ENCODE peak calls at places on chromosomes 16 and 17, in five cellular contexts. Z is endothelial cell of umbilical vein; J is CD8-positive, alpha-beta T cell; S is dorsolateral prefrontal cortex; E is fibroblast of lung. P is an unnamed sample.

GRCh38 chr17:79811036-79811887 is 14.4 kb upstream of the CBX8 start:
- DNase-seq in S (peak), E (no peak), J (no peak), Z (peak), P (no peak)

GRCh38 chr17:42112552-42113176 is at the start of gene DHX58:
- DNase-seq in E (peak), Z (peak), S (peak), J (peak), P (peak)

GRCh38 chr17:82892869-82893565 is 53.2 kb upstream of the ZNF750 start:
- DNase-seq in J (peak), S (no peak), E (peak), Z (peak), P (no peak)

GRCh38 chr17:56641894-56642293 is 48.4 kb downstream of the NOG start:
- DNase-seq in J (no peak), Z (no peak), E (no peak), S (no peak), P (no peak)

GRCh38 chr17:76497979-76498885 is 3.0 kb downstream of the RHBDF2 start:
- DNase-seq in S (peak), E (peak), J (no peak), Z (peak), P (no peak)

GRCh38 chr17:11555530-11555929 is 42.7 kb upstream of the DNAH9 start:
- DNase-seq in E (no peak), Z (no peak), J (no peak), S (no peak), P (no peak)

GRCh38 chr16:52265446-52265861 is 281.5 kb downstream of the TOX3 start:
- DNase-seq in Z (no peak), J (no peak), S (no peak), E (no peak), P (no peak)

GRCh38 chr17:7308625-7309433 is 1.4 kb downstream of the EIF5A start:
- DNase-seq in J (peak), E (peak), Z (peak), S (peak), P (peak)

GRCh38 chr16:81575307-81575706 is 130.7 kb downstream of the CMIP start:
- DNase-seq in Z (no peak), S (no peak), J (no peak), E (no peak), P (no peak)

GRCh38 chr16:61042736-61043135 is 993.5 kb downstream of the CDH8 start:
- DNase-seq in E (no peak), J (no peak), S (no peak), Z (no peak), P (no peak)

GRCh38 chr16:50259334-50260205 is 6.8 kb upstream of the ADCY7 start:
- DNase-seq in Z (no peak), J (peak), S (no peak), E (peak), P (no peak)

GRCh38 chr17:76968707-76969597 is 100.7 kb downstream of the MGAT5B start:
- DNase-seq in E (no peak), J (peak), S (no peak), Z (no peak), P (peak)

GRCh38 chr17:66900126-66901010 is 64.1 kb upstream of the CACNG4 start:
- DNase-seq in E (peak), Z (peak), J (no peak), S (no peak), P (no peak)

GRCh38 chr17:39096435-39097158 is 54.8 kb downstream of the PLXDC1 start:
- DNase-seq in S (no peak), Z (no peak), J (peak), E (no peak), P (no peak)

GRCh38 chr16:29862383-29862883 is 593 bp downstream of the CDIPT start:
- DNase-seq in Z (peak), E (no peak), S (no peak), J (no peak), P (no peak)

GRCh38 chr16:24508614-24509013 is 30.8 kb upstream of the RBBP6 start:
- DNase-seq in J (no peak), S (no peak), Z (peak), E (peak), P (no peak)

GRCh38 chr17:81093576-81094223 is 58.7 kb downstream of the BAIAP2 start:
- DNase-seq in J (no peak), S (no peak), Z (no peak), E (no peak), P (no peak)

GRCh38 chr16:83954577-83955016 is 1.6 kb downstream of the OSGIN1 start:
- DNase-seq in S (no peak), J (no peak), Z (no peak), E (peak), P (no peak)

GRCh38 chr17:74512624-74513084 is 18.6 kb downstream of the CD300LB start:
- DNase-seq in E (no peak), S (no peak), Z (no peak), J (no peak), P (no peak)

GRCh38 chr16:50448522-50448921 is 79.7 kb upstream of the BRD7 start:
- DNase-seq in E (no peak), S (no peak), J (no peak), Z (no peak), P (no peak)

GRCh38 chr16:81996664-81997529 is 14.4 kb downstream of the SDR42E1 start:
- DNase-seq in E (peak), J (no peak), S (no peak), Z (peak), P (peak)

GRCh38 chr16:89314357-89314756 is 96.9 kb downstream of the ZNF778 start:
- DNase-seq in E (no peak), S (no peak), Z (no peak), J (peak), P (no peak)

GRCh38 chr17:75102385-75102821 is 7.4 kb upstream of the ARMC7 start:
- DNase-seq in E (no peak), Z (no peak), J (no peak), S (no peak), P (no peak)

GRCh38 chr17:14755002-14755401 is 454.1 kb downstream of the HS3ST3B1 start:
- DNase-seq in E (peak), J (no peak), S (no peak), Z (no peak), P (no peak)

GRCh38 chr16:86516618-86517003 is 6.3 kb downstream of the FOXF1 start:
- DNase-seq in J (no peak), Z (no peak), E (peak), S (no peak), P (no peak)

GRCh38 chr16:28193530-28194423 is 18.0 kb downstream of the XPO6 start:
- DNase-seq in S (no peak), Z (peak), J (peak), E (peak), P (peak)

GRCh38 chr17:1271020-1271423 is 778 bp downstream of the BHLHA9 start:
- DNase-seq in Z (no peak), S (no peak), E (no peak), J (no peak), P (no peak)

GRCh38 chr17:1087381-1088241 is 90.7 kb downstream of the TIMM22 start:
- DNase-seq in J (no peak), Z (peak), S (peak), E (no peak), P (no peak)

GRCh38 chr17:80428363-80428762 is 13.4 kb downstream of the ENDOV start:
- DNase-seq in S (peak), E (no peak), Z (no peak), J (no peak), P (no peak)

GRCh38 chr16:12207939-12208338 is 231.4 kb downstream of the SNX29 start:
- DNase-seq in E (no peak), S (no peak), Z (no peak), J (no peak), P (no peak)

GRCh38 chr17:45345554-45346254 is 28.9 kb upstream of the MAP3K14 start:
- DNase-seq in E (peak), J (no peak), Z (peak), S (no peak), P (peak)

GRCh38 chr17:80287806-80288579 is 27.3 kb downstream of the RNF213 start:
- DNase-seq in J (no peak), Z (no peak), S (no peak), E (no peak), P (no peak)

GRCh38 chr17:15379659-15380058 is 38.3 kb upstream of the TEKT3 start:
- DNase-seq in E (no peak), J (no peak), S (no peak), Z (no peak), P (no peak)

GRCh38 chr17:74448774-74449173 is 16.9 kb downstream of the GPRC5C start:
- DNase-seq in S (no peak), J (no peak), E (no peak), Z (no peak), P (no peak)

GRCh38 chr16:88772871-88773811 is 11.9 kb downstream of the PIEZO1 start:
- DNase-seq in E (peak), J (no peak), S (no peak), Z (no peak), P (peak)

GRCh38 chr16:22329199-22329695 is 32.0 kb downstream of the POLR3E start:
- DNase-seq in Z (no peak), S (no peak), E (no peak), J (no peak), P (no peak)

DNA sequence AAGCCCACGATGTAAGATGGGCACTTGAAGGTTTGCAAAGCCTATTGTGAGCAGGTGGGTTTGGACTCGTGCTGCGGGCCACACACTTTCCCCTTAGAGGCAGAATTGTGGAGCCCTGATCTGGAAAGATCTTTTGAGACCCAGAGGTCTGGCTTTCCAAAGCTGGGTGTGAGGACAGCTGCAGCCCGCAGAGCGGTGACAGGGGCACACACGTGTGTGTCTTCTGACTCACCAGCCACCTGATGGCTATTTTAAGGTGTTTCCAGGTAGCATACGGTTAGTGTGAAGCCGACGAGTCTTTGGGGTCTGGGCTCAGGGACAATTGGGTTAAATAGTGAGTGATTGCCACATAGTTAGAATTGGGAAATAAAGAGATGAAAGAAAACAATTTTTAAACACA is 108.9 kb upstream of the GSE1 start:
- DNase-seq in S (no peak), E (no peak), J (no peak), Z (no peak), P (no peak)
- H3K4me3 ChIP-seq in S (no peak), E (no peak), J (no peak), Z (no peak), P (no peak)

GRCh38 chr17:46908352-46908751 is 14.6 kb upstream of the GOSR2 start:
- DNase-seq in E (no peak), Z (no peak), J (no peak), S (no peak), P (no peak)

GRCh38 chr17:46916211-46916610 is 6.7 kb upstream of the GOSR2 start:
- DNase-seq in J (no peak), E (no peak), Z (no peak), S (no peak), P (no peak)

GRCh38 chr17:46915596-46915995 is 7.4 kb upstream of the GOSR2 start:
- DNase-seq in J (no peak), E (no peak), S (no peak), Z (no peak), P (no peak)

GRCh38 chr17:46911311-46911710 is 11.6 kb upstream of the GOSR2 start:
- DNase-seq in J (no peak), Z (no peak), E (no peak), S (no peak), P (no peak)

DNA sequence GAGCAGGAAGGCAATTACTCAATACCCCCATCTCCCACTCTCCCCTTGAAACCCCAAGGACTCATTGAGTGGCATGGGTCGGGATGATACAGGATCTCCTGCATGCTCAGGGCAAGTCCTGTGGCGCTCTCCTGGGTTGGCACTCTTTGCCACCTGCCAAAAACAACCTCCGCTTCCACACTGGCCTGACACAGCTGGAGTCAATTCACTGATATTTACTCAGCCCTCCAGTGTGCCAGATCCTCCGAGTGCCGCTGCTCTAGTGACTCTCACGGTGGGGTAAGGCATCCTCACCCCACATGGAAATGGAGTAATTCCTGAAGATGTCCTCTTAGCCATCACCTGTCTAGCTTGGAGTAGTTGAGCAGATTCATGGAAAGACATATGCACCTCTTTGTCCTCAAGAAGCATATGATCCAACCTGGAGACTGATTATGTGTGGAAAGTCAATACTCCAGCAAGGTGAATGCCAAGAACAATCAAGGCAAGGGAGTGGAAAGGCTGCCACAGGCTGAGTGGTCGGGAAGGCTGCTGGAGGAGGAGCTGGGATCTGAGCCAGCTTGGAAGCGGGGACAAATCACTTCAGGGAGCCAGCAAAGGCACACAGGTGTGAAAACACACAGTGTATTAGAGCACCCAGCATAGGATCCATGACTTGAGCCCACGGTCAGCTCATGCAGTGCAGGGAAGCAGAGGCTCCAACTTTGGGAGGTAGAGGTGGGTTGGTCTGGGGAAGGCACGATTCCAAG is 12.6 kb upstream of the GOSR2 start:
- DNase-seq in Z (no peak), S (no peak), E (no peak), J (no peak), P (no peak)
- H3K4me3 ChIP-seq in Z (no peak), S (no peak), E (no peak), J (no peak), P (no peak)

GRCh38 chr16:67563708-67564468 is 1.6 kb downstream of the CTCF start:
- DNase-seq in E (peak), Z (peak), S (no peak), J (no peak), P (peak)
- H3K4me3 ChIP-seq in E (peak), Z (peak), S (peak), J (peak), P (peak)

DNA sequence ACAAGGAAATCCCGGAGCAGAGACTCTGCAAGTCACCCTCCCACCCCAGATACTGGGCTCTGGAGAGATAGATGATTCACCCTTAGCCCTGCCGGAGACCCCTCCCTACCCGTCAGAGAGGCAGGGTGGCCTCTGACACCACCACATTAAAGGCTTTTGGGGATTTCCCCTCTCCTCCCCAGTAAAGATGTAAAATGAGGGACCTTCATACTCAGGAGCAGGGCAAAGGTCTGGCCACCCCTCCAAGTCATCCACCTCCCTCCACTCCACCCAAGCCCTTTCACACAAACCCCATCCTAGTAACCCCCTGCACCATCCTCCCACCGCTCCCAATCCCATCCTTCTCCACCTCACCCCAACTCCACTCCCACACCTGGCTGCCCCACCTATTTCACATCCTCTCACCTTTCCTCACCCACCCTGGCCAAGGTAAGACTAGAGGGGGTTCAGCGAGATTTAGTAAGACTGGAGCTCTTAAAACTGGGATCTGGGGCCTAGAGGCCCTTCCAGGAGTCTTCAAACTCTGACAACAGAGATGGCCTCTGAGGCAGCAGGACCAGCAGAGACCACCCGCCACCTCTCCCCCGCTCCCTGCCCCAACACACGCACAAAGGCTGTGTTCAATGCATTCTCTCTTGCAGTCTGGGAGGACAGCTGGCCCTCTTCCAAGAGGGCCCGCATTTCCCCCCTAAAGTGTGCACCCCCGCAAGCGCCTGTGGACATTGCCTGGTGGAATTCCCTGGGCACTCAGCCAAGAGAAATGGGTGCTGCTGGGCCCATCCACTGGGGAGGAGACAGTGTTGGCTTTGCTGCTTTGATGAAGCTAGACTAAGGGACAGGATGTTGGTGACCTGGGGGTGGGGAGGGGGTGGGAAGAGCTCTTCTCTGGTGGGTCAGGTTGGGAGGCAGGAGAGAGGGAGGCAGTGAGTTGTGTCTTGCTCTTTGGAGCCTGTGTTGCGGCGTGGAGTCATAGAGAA is 1.1 kb downstream of the ABAT start:
- DNase-seq in S (no peak), E (no peak), J (peak), Z (no peak), P (no peak)
- H3K4me3 ChIP-seq in S (peak), E (no peak), J (peak), Z (no peak), P (peak)

P was measured in astrocyte of the cerebellum.